ENCODE peak calls at places on chromosome 1, in eight cellular contexts. One of them, this sample, is unnamed.

GRCh38 chr1:20361805-20362381 is 71.2 kb downstream of the VWA5B1 start:
- DNase-seq in PC-3: peak
- DNase-seq in astrocyte: no peak
- DNase-seq in neuronal stem cell: peak
- DNase-seq in SK-N-SH: peak
- DNase-seq in endothelial cell of umbilical vein: peak
- DNase-seq in neural progenitor cell: peak
- DNase-seq in fibroblast of lung: peak
- DNase-seq in this sample: peak

GRCh38 chr1:24641646-24642151 is 1.4 kb upstream of the SRRM1 start:
- DNase-seq in fibroblast of lung: peak
- DNase-seq in neural progenitor cell: peak
- DNase-seq in SK-N-SH: peak
- DNase-seq in astrocyte: peak
- DNase-seq in endothelial cell of umbilical vein: peak
- DNase-seq in PC-3: no peak
- DNase-seq in neuronal stem cell: no peak
- DNase-seq in this sample: peak

GRCh38 chr1:11062965-11063401 is 3.2 kb upstream of the SRM start:
- DNase-seq in fibroblast of lung: no peak
- DNase-seq in astrocyte: peak
- DNase-seq in PC-3: no peak
- DNase-seq in SK-N-SH: no peak
- DNase-seq in neural progenitor cell: no peak
- DNase-seq in neuronal stem cell: no peak
- DNase-seq in endothelial cell of umbilical vein: no peak
- DNase-seq in this sample: no peak

GRCh38 chr1:166925791-166926483 is 49.4 kb downstream of the ILDR2 start:
- DNase-seq in SK-N-SH: no peak
- DNase-seq in endothelial cell of umbilical vein: no peak
- DNase-seq in neural progenitor cell: peak
- DNase-seq in fibroblast of lung: no peak
- DNase-seq in PC-3: peak
- DNase-seq in neuronal stem cell: peak
- DNase-seq in astrocyte: peak
- DNase-seq in this sample: no peak

GRCh38 chr1:230215049-230215448 is 148.0 kb downstream of the GALNT2 start:
- DNase-seq in astrocyte: peak
- DNase-seq in SK-N-SH: no peak
- DNase-seq in PC-3: peak
- DNase-seq in neuronal stem cell: no peak
- DNase-seq in fibroblast of lung: peak
- DNase-seq in endothelial cell of umbilical vein: peak
- DNase-seq in neural progenitor cell: peak
- DNase-seq in this sample: no peak

GRCh38 chr1:2340086-2340917 is 51.1 kb downstream of the MORN1 start:
- DNase-seq in neuronal stem cell: no peak
- DNase-seq in SK-N-SH: no peak
- DNase-seq in PC-3: no peak
- DNase-seq in endothelial cell of umbilical vein: no peak
- DNase-seq in neural progenitor cell: no peak
- DNase-seq in fibroblast of lung: no peak
- DNase-seq in astrocyte: no peak
- DNase-seq in this sample: no peak

GRCh38 chr1:13751985-13752384 is 52.0 kb downstream of the PRDM2 start:
- DNase-seq in neuronal stem cell: no peak
- DNase-seq in neural progenitor cell: no peak
- DNase-seq in PC-3: no peak
- DNase-seq in endothelial cell of umbilical vein: no peak
- DNase-seq in fibroblast of lung: no peak
- DNase-seq in astrocyte: no peak
- DNase-seq in SK-N-SH: no peak
- DNase-seq in this sample: no peak

GRCh38 chr1:176996455-176997090 is 167.9 kb downstream of the ASTN1 start:
- DNase-seq in astrocyte: peak
- DNase-seq in endothelial cell of umbilical vein: no peak
- DNase-seq in neural progenitor cell: peak
- DNase-seq in fibroblast of lung: no peak
- DNase-seq in SK-N-SH: peak
- DNase-seq in PC-3: no peak
- DNase-seq in neuronal stem cell: peak
- DNase-seq in this sample: no peak

GRCh38 chr1:172926070-172926469 is 124.7 kb downstream of the TNFSF18 start:
- DNase-seq in astrocyte: no peak
- DNase-seq in neuronal stem cell: no peak
- DNase-seq in endothelial cell of umbilical vein: no peak
- DNase-seq in PC-3: no peak
- DNase-seq in fibroblast of lung: no peak
- DNase-seq in neural progenitor cell: no peak
- DNase-seq in SK-N-SH: no peak
- DNase-seq in this sample: no peak

GRCh38 chr1:197327776-197328364 is 59.8 kb downstream of the CRB1 start:
- DNase-seq in astrocyte: no peak
- DNase-seq in PC-3: peak
- DNase-seq in endothelial cell of umbilical vein: peak
- DNase-seq in SK-N-SH: peak
- DNase-seq in fibroblast of lung: peak
- DNase-seq in neural progenitor cell: peak
- DNase-seq in neuronal stem cell: no peak
- DNase-seq in this sample: peak

GRCh38 chr1:25501235-25502058 is 42.0 kb upstream of the LDLRAP1 start:
- DNase-seq in PC-3: peak
- DNase-seq in neural progenitor cell: peak
- DNase-seq in SK-N-SH: no peak
- DNase-seq in neuronal stem cell: no peak
- DNase-seq in fibroblast of lung: peak
- DNase-seq in astrocyte: peak
- DNase-seq in endothelial cell of umbilical vein: no peak
- DNase-seq in this sample: no peak

GRCh38 chr1:214317734-214318133 is 36.8 kb downstream of the SMYD2 start:
- DNase-seq in PC-3: no peak
- DNase-seq in fibroblast of lung: no peak
- DNase-seq in astrocyte: no peak
- DNase-seq in SK-N-SH: no peak
- DNase-seq in endothelial cell of umbilical vein: no peak
- DNase-seq in neuronal stem cell: no peak
- DNase-seq in neural progenitor cell: no peak
- DNase-seq in this sample: no peak

GRCh38 chr1:109252893-109253802 is 3.8 kb downstream of the CELSR2 start:
- DNase-seq in PC-3: no peak
- DNase-seq in neural progenitor cell: no peak
- DNase-seq in astrocyte: no peak
- DNase-seq in SK-N-SH: peak
- DNase-seq in fibroblast of lung: peak
- DNase-seq in endothelial cell of umbilical vein: no peak
- DNase-seq in neuronal stem cell: no peak
- DNase-seq in this sample: peak

GRCh38 chr1:116008651-116009380 is 32.5 kb downstream of the SLC22A15 start:
- DNase-seq in SK-N-SH: no peak
- DNase-seq in astrocyte: no peak
- DNase-seq in PC-3: no peak
- DNase-seq in fibroblast of lung: no peak
- DNase-seq in neuronal stem cell: no peak
- DNase-seq in neural progenitor cell: no peak
- DNase-seq in endothelial cell of umbilical vein: no peak
- DNase-seq in this sample: no peak

GRCh38 chr1:92473781-92474495 is 12.8 kb downstream of the GFI1 start:
- DNase-seq in astrocyte: no peak
- DNase-seq in endothelial cell of umbilical vein: no peak
- DNase-seq in SK-N-SH: no peak
- DNase-seq in neuronal stem cell: no peak
- DNase-seq in PC-3: no peak
- DNase-seq in fibroblast of lung: no peak
- DNase-seq in neural progenitor cell: no peak
- DNase-seq in this sample: no peak

GRCh38 chr1:84845357-84845756 is 47.6 kb downstream of the LPAR3 start:
- DNase-seq in endothelial cell of umbilical vein: no peak
- DNase-seq in PC-3: no peak
- DNase-seq in fibroblast of lung: no peak
- DNase-seq in SK-N-SH: no peak
- DNase-seq in neural progenitor cell: no peak
- DNase-seq in astrocyte: no peak
- DNase-seq in neuronal stem cell: no peak
- DNase-seq in this sample: no peak

GRCh38 chr1:84851839-84852238 is 41.2 kb downstream of the LPAR3 start:
- DNase-seq in neural progenitor cell: no peak
- DNase-seq in endothelial cell of umbilical vein: no peak
- DNase-seq in astrocyte: peak
- DNase-seq in SK-N-SH: no peak
- DNase-seq in PC-3: peak
- DNase-seq in fibroblast of lung: peak
- DNase-seq in neuronal stem cell: no peak
- DNase-seq in this sample: no peak

GRCh38 chr1:84844094-84844493 is 48.9 kb downstream of the LPAR3 start:
- DNase-seq in neuronal stem cell: no peak
- DNase-seq in fibroblast of lung: no peak
- DNase-seq in endothelial cell of umbilical vein: no peak
- DNase-seq in astrocyte: no peak
- DNase-seq in neural progenitor cell: no peak
- DNase-seq in PC-3: no peak
- DNase-seq in SK-N-SH: no peak
- DNase-seq in this sample: no peak

GRCh38 chr1:84849312-84849711 is 43.7 kb downstream of the LPAR3 start:
- DNase-seq in SK-N-SH: no peak
- DNase-seq in endothelial cell of umbilical vein: no peak
- DNase-seq in astrocyte: no peak
- DNase-seq in neural progenitor cell: no peak
- DNase-seq in PC-3: no peak
- DNase-seq in neuronal stem cell: no peak
- DNase-seq in fibroblast of lung: no peak
- DNase-seq in this sample: no peak

GRCh38 chr1:84847253-84848247 is 45.5 kb downstream of the LPAR3 start:
- DNase-seq in neural progenitor cell: no peak
- DNase-seq in endothelial cell of umbilical vein: peak
- DNase-seq in astrocyte: peak
- DNase-seq in fibroblast of lung: peak
- DNase-seq in SK-N-SH: peak
- DNase-seq in neuronal stem cell: no peak
- DNase-seq in PC-3: peak
- DNase-seq in this sample: no peak
- H2AFZ ChIP-seq in neural progenitor cell: no peak
- H2AFZ ChIP-seq in endothelial cell of umbilical vein: no peak
- H2AFZ ChIP-seq in astrocyte: no peak
- H2AFZ ChIP-seq in fibroblast of lung: no peak
- H2AFZ ChIP-seq in SK-N-SH: no peak
- H2AFZ ChIP-seq in neuronal stem cell: no peak
- H2AFZ ChIP-seq in PC-3: peak
- H2AFZ ChIP-seq in this sample: no peak

GRCh38 chr1:161032409-161032808 is 6.4 kb downstream of the TSTD1 start:
- DNase-seq in astrocyte: no peak
- DNase-seq in SK-N-SH: no peak
- DNase-seq in neuronal stem cell: no peak
- DNase-seq in fibroblast of lung: peak
- DNase-seq in endothelial cell of umbilical vein: no peak
- DNase-seq in neural progenitor cell: no peak
- DNase-seq in PC-3: no peak
- DNase-seq in this sample: no peak
- H2AFZ ChIP-seq in astrocyte: no peak
- H2AFZ ChIP-seq in SK-N-SH: no peak
- H2AFZ ChIP-seq in neuronal stem cell: no peak
- H2AFZ ChIP-seq in fibroblast of lung: no peak
- H2AFZ ChIP-seq in endothelial cell of umbilical vein: no peak
- H2AFZ ChIP-seq in neural progenitor cell: no peak
- H2AFZ ChIP-seq in PC-3: no peak
- H2AFZ ChIP-seq in this sample: no peak

GRCh38 chr1:56212143-56212542 is 367.2 kb downstream of the PLPP3 start:
- DNase-seq in fibroblast of lung: no peak
- DNase-seq in endothelial cell of umbilical vein: no peak
- DNase-seq in SK-N-SH: no peak
- DNase-seq in astrocyte: no peak
- DNase-seq in PC-3: no peak
- DNase-seq in neural progenitor cell: no peak
- DNase-seq in neuronal stem cell: no peak
- DNase-seq in this sample: no peak
- H2AFZ ChIP-seq in fibroblast of lung: no peak
- H2AFZ ChIP-seq in endothelial cell of umbilical vein: no peak
- H2AFZ ChIP-seq in SK-N-SH: no peak
- H2AFZ ChIP-seq in astrocyte: no peak
- H2AFZ ChIP-seq in PC-3: no peak
- H2AFZ ChIP-seq in neural progenitor cell: no peak
- H2AFZ ChIP-seq in neuronal stem cell: no peak
- H2AFZ ChIP-seq in this sample: no peak

GRCh38 chr1:238465449-238465848 is 574.7 kb upstream of the ZP4 start:
- DNase-seq in neural progenitor cell: no peak
- DNase-seq in astrocyte: peak
- DNase-seq in SK-N-SH: peak
- DNase-seq in neuronal stem cell: no peak
- DNase-seq in fibroblast of lung: no peak
- DNase-seq in PC-3: no peak
- DNase-seq in endothelial cell of umbilical vein: no peak
- DNase-seq in this sample: no peak

GRCh38 chr1:238474263-238474662 is 583.5 kb upstream of the ZP4 start:
- DNase-seq in fibroblast of lung: no peak
- DNase-seq in neuronal stem cell: no peak
- DNase-seq in neural progenitor cell: no peak
- DNase-seq in SK-N-SH: peak
- DNase-seq in endothelial cell of umbilical vein: no peak
- DNase-seq in astrocyte: no peak
- DNase-seq in PC-3: no peak
- DNase-seq in this sample: no peak

GRCh38 chr1:238466459-238466858 is 575.7 kb upstream of the ZP4 start:
- DNase-seq in neuronal stem cell: no peak
- DNase-seq in PC-3: peak
- DNase-seq in endothelial cell of umbilical vein: no peak
- DNase-seq in astrocyte: peak
- DNase-seq in fibroblast of lung: peak
- DNase-seq in neural progenitor cell: no peak
- DNase-seq in SK-N-SH: no peak
- DNase-seq in this sample: no peak

GRCh38 chr1:238468068-238468467 is 577.3 kb upstream of the ZP4 start:
- DNase-seq in astrocyte: no peak
- DNase-seq in PC-3: no peak
- DNase-seq in fibroblast of lung: no peak
- DNase-seq in neuronal stem cell: no peak
- DNase-seq in SK-N-SH: no peak
- DNase-seq in endothelial cell of umbilical vein: no peak
- DNase-seq in neural progenitor cell: no peak
- DNase-seq in this sample: no peak

GRCh38 chr1:238469146-238469601 is 578.5 kb upstream of the ZP4 start:
- DNase-seq in astrocyte: peak
- DNase-seq in neuronal stem cell: no peak
- DNase-seq in endothelial cell of umbilical vein: no peak
- DNase-seq in SK-N-SH: no peak
- DNase-seq in PC-3: no peak
- DNase-seq in neural progenitor cell: no peak
- DNase-seq in fibroblast of lung: peak
- DNase-seq in this sample: no peak
- H2AFZ ChIP-seq in astrocyte: peak
- H2AFZ ChIP-seq in neuronal stem cell: peak
- H2AFZ ChIP-seq in endothelial cell of umbilical vein: no peak
- H2AFZ ChIP-seq in SK-N-SH: peak
- H2AFZ ChIP-seq in PC-3: no peak
- H2AFZ ChIP-seq in neural progenitor cell: no peak
- H2AFZ ChIP-seq in fibroblast of lung: no peak
- H2AFZ ChIP-seq in this sample: no peak

GRCh38 chr1:201537966-201538617 is 835 bp upstream of the NAV1 start:
- DNase-seq in PC-3: peak
- DNase-seq in SK-N-SH: no peak
- DNase-seq in neuronal stem cell: no peak
- DNase-seq in astrocyte: no peak
- DNase-seq in neural progenitor cell: peak
- DNase-seq in fibroblast of lung: no peak
- DNase-seq in endothelial cell of umbilical vein: peak
- DNase-seq in this sample: no peak
- H2AFZ ChIP-seq in PC-3: peak
- H2AFZ ChIP-seq in SK-N-SH: peak
- H2AFZ ChIP-seq in neuronal stem cell: peak
- H2AFZ ChIP-seq in astrocyte: peak
- H2AFZ ChIP-seq in neural progenitor cell: peak
- H2AFZ ChIP-seq in fibroblast of lung: no peak
- H2AFZ ChIP-seq in endothelial cell of umbilical vein: peak
- H2AFZ ChIP-seq in this sample: no peak

GRCh38 chr1:207890136-207890738 is 20.7 kb downstream of the CD34 start:
- DNase-seq in endothelial cell of umbilical vein: peak
- DNase-seq in SK-N-SH: no peak
- DNase-seq in PC-3: peak
- DNase-seq in astrocyte: peak
- DNase-seq in neural progenitor cell: no peak
- DNase-seq in neuronal stem cell: no peak
- DNase-seq in fibroblast of lung: peak
- DNase-seq in this sample: no peak
- H2AFZ ChIP-seq in endothelial cell of umbilical vein: peak
- H2AFZ ChIP-seq in SK-N-SH: peak
- H2AFZ ChIP-seq in PC-3: peak
- H2AFZ ChIP-seq in astrocyte: peak
- H2AFZ ChIP-seq in neural progenitor cell: no peak
- H2AFZ ChIP-seq in neuronal stem cell: peak
- H2AFZ ChIP-seq in fibroblast of lung: peak
- H2AFZ ChIP-seq in this sample: no peak

This sample was measured in OCI-LY7.